ENCODE peak calls at places on chromosomes 11 and 22, in six cellular contexts. Y is DND-41, W is mammary epithelial cell, X is Panc1, R is stomach, Z is adrenal gland. K is an unnamed sample. For H3K9me3, the result is how much of the 10 kb centered on the place peaks cover.

GRCh38 chr11:20458905-20459632 is 71.6 kb downstream of the PRMT3 start:
- DNase-seq in Y (no peak), W (no peak), X (no peak), R (no peak), Z (no peak), K (no peak)

GRCh38 chr22:27748355-27749168 is 53.0 kb downstream of the MN1 start:
- DNase-seq in Y (no peak), W (peak), X (no peak), R (no peak), Z (no peak), K (no peak)

GRCh38 chr11:79304599-79305212 is 136.1 kb downstream of the TENM4 start:
- DNase-seq in Y (peak), W (no peak), X (no peak), R (no peak), Z (no peak), K (no peak)

GRCh38 chr11:107545101-107545514 is 20.4 kb downstream of the ALKBH8 start:
- DNase-seq in Y (no peak), W (peak), X (no peak), R (no peak), Z (no peak), K (no peak)

GRCh38 chr11:43905788-43906187 is 25.2 kb downstream of the ALKBH3 start:
- DNase-seq in Y (no peak), W (no peak), X (no peak), R (no peak), Z (peak), K (no peak)

GRCh38 chr11:12646478-12646877 is 27.7 kb upstream of the TEAD1 start:
- DNase-seq in Y (no peak), W (no peak), X (no peak), R (no peak), Z (no peak), K (no peak)

GRCh38 chr11:24391165-24391564 is 105.7 kb upstream of the LUZP2 start:
- DNase-seq in Y (no peak), W (peak), X (no peak), R (no peak), Z (no peak), K (peak)

GRCh38 chr22:44444341-44445306 is 53.4 kb downstream of the RTL6 start:
- DNase-seq in Y (no peak), W (no peak), X (no peak), R (no peak), Z (no peak), K (no peak)

GRCh38 chr22:41799486-41800347 is 762 bp upstream of the CCDC134 start:
- DNase-seq in Y (peak), W (no peak), X (no peak), R (peak), Z (peak), K (no peak)

GRCh38 chr11:124440608-124441007 is 4.9 kb downstream of the OR8B8 start:
- DNase-seq in Y (no peak), W (no peak), X (no peak), R (no peak), Z (no peak), K (no peak)

GRCh38 chr11:78203184-78203583 is 14.5 kb downstream of the USP35 start:
- DNase-seq in Y (peak), W (no peak), X (no peak), R (no peak), Z (no peak), K (no peak)

GRCh38 chr22:39458443-39459083 is 1.8 kb downstream of the MGAT3 start:
- DNase-seq in Y (no peak), W (no peak), X (no peak), R (no peak), Z (no peak), K (no peak)

GRCh38 chr22:43275545-43275981 is 67.6 kb downstream of the SCUBE1 start:
- DNase-seq in Y (no peak), W (peak), X (no peak), R (no peak), Z (no peak), K (no peak)

DNA sequence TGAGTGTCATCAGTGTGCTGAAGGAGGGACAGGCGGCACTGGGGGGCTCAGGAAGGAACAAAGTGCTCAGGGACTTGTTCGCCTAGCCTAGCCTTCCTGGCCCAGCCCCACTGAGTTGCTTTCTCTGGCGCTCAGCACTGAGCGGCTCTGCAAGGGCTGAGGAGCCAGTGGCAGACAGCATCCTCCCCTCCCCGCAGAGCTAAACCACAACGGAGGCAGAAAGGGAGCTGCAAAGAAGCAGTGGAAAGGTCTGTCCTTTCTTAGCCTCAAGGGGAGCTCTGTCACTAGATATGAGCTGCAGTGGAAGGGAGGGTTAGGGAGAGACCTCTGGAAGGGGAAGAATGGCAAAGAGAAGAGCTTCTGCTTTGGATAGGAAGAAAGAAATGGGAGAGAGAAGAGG is 89.7 kb upstream of the PHOX2A start:
- DNase-seq in Y (peak), W (no peak), X (no peak), R (no peak), Z (no peak), K (no peak)
- TF ChIP-seq CTCF in Y (peak), W (no peak), X (no peak), R (no peak), Z (no peak), K (peak)

GRCh38 chr11:73240190-73240781 is 22.2 kb downstream of the P2RY2 start:
- DNase-seq in Y (no peak), W (peak), X (no peak), R (no peak), Z (peak), K (no peak)

GRCh38 chr11:73244589-73245240 is 26.6 kb downstream of the P2RY2 start:
- DNase-seq in Y (no peak), W (no peak), X (no peak), R (no peak), Z (no peak), K (no peak)

GRCh38 chr11:73241300-73241699 is 23.2 kb downstream of the P2RY2 start:
- DNase-seq in Y (no peak), W (no peak), X (no peak), R (no peak), Z (no peak), K (no peak)

GRCh38 chr11:73243093-73243485 is 25.0 kb downstream of the P2RY2 start:
- DNase-seq in Y (no peak), W (no peak), X (no peak), R (no peak), Z (peak), K (no peak)

DNA sequence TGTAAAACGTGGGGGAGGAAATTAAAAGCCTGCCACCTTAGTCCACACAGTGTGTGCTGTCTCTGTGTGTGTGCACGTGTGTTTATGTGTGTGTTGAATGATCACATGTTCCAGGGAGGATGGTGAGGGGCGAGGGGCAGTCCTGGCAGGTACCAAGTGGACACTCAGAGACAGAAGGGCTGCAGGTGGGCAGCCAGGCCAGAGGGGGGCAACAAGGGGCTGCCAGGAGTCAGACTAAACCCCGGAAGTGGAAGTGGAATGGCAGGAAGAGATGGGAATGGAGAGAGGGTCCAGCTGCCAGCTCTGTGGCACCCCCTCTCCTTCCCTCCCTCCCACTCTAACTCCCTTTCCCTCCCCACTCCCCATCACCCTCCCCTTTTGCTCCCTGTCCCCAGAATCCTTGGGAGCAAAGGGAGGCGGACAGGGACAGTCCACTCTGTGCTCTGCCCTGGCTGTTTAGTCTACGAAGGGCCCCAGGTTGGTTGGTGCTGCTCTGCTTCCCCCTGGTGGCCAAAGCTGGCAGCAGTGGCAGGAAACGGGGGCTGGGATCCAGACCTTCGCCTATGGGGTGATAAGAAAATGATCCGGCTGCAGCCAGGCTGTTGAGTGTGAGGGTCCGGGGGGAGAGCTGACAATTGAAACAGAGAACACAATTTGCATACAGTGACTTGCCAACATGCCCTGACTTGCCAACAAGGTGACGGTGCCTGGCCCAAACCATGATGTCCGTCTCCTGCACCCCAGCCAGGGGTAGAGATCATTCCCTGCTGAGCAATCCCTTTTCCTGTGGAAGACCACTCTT is 24.4 kb downstream of the P2RY2 start:
- DNase-seq in Y (peak), W (peak), X (peak), R (peak), Z (peak), K (peak)
- H3K4me3 ChIP-seq in Y (no peak), W (no peak), X (no peak), R (peak), Z (no peak), K (peak)

DNA sequence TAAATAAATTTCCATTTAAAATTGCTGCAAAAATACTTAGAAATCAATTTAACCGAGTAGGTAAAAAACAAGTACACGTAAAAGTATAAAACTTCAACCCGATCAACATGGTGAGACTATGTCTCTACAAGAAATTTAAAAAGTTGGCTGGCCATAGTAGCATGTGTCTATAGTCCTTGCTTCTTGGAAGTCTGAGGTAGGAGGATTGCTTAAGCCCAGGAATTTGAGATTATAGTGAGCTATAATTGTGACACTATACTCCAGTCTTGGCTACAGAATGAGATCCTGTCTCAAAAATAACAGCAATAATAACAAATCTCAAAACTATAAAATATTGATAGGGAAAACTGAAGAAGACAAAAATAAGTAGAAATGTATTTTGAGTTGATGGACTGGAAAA is 11.1 kb downstream of the CASP4 start:
- DNase-seq in Y (no peak), W (no peak), X (no peak), R (no peak), Z (no peak), K (no peak)
- H3K9me3 ChIP-seq in Y (under half), W (under half), X (under half), R (under half), Z (under half), K (under half)

DNA sequence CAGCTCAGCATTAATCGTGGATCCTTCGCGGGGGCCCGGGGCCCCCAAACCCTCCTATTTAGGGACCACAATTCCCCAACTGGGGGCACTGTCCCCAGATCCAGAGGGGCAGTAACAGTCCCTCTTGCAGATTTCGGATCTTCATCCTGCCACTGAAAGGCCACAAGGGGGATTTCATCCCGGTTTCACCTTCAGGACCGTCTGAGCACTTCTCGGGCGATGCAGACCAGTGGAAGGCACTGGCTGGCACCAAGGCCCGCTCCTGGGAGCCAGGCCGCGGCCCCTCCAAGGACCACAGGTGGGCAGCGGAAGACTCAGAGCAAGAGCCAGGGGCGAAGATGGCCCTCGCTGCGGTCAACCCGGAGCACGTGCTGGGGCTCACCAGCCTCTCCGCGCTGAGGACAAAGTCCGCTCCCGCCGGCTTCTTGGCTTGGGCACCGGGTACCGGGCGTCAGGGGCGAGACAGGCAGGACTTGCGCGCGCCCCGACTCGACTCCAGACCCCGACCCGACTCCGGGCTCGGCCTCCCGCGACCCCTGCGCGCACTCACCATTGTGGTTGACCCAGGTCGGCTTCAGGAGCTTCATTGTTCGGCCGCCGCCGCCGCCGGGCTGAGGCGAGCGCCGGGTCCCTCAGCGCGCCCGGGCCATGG is 517 bp downstream of the HIRA start:
- DNase-seq in Y (no peak), W (peak), X (no peak), R (peak), Z (peak), K (no peak)
- TF ChIP-seq CTCF in Y (peak), W (peak), X (no peak), R (no peak), Z (no peak), K (peak)

GRCh38 chr11:75503531-75504099 is 22.1 kb downstream of the GDPD5 start:
- DNase-seq in Y (no peak), W (no peak), X (no peak), R (no peak), Z (no peak), K (no peak)
- H3K4me3 ChIP-seq in Y (no peak), W (no peak), X (no peak), R (no peak), Z (no peak), K (no peak)

DNA sequence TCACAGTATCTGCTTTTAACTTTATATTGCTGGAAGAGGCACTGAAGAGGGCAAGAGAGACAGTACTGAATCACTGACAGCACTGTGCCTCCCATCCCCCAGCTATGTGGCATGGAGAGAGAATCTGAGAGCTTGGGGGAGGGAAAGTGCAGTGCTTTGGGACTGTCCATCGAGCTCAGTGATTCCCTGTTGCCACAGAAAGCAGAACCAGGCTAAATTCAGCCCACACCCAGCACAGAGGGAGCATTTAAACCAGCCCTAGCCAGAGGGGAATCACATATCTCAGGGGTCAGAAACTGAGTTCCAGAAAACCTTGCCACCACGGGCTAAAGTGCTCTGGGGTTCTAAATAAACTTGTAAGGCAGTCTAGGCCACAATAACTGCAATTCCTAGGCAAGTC is 44.3 kb downstream of the KCNQ1 start:
- DNase-seq in Y (no peak), W (no peak), X (no peak), R (no peak), Z (peak), K (no peak)
- H3K9me3 ChIP-seq in Y (under half), W (under half), X (under half), R (under half), Z (under half), K (under half)

DNA sequence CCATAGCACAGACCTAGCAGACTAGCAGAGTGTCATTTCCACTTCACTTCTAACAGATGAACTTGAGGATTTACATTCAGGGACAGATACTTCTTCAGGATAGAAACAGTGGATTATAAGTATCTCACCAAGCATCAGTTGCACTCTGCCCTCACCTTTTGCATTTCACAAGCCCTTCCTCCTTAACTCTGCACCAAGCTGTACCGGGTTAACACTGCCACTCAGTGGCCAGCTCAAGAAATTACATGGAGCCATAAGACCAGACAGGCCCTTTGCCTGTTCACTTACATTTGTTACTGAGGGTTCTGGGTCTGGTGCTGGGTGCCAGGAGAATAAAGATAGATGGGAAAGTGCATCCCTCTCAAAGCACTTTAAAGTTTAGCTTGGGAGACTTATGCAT is 309.8 kb downstream of the SHANK2 start:
- DNase-seq in Y (no peak), W (no peak), X (no peak), R (no peak), Z (no peak), K (no peak)
- TF ChIP-seq CTCF in Y (peak), W (peak), X (peak), R (no peak), Z (no peak), K (no peak)

GRCh38 chr11:117950320-117950719 is 21.1 kb upstream of the TMPRSS13 start:
- DNase-seq in Y (peak), W (no peak), X (no peak), R (no peak), Z (no peak), K (no peak)
- H3K4me3 ChIP-seq in Y (no peak), W (no peak), X (no peak), R (no peak), Z (no peak), K (no peak)

DNA sequence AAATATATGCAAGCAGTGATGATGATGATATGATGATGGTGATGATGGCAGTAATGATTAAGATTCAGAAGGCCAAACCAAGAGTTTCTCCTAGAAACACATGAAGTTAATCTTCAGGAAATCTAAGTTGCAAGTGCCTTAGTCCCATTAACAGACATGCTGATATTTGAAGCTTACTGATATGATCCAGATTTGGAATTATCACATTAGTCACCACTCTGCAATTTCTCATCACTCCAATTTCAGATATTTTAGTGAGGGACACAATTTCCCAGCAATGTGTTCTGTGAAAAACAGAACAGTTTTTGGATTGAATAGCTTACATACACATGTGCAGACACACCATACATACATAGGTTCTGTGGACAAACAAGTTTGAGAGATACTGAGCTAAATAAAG is 411.4 kb upstream of the FAT3 start:
- DNase-seq in Y (no peak), W (no peak), X (no peak), R (no peak), Z (no peak), K (no peak)
- H3K9me3 ChIP-seq in Y (under half), W (under half), X (under half), R (under half), Z (under half), K (under half)